ENCODE peak calls at places on chromosomes 3 and 15, in eight cellular contexts. X, D, H, C, N, A, U and P are unnamed samples.

GRCh38 chr3:18295171-18295920 is 129.8 kb downstream of the SATB1 start:
- DNase-seq in X (peak; percentile 19), D (no peak), H (no peak), C (peak; percentile 55), N (peak; percentile 57), A (no peak), U (peak; percentile 65), P (no peak)

GRCh38 chr3:126749547-126749875 is 45.5 kb downstream of the CHCHD6 start:
- DNase-seq in X (no peak), D (no peak), H (no peak), C (no peak), N (no peak), A (no peak), U (no peak), P (no peak)

GRCh38 chr3:97232635-97233034 is 418.2 kb downstream of the EPHA6 start:
- DNase-seq in X (peak; percentile 18), D (no peak), H (peak; percentile 74), C (no peak), N (no peak), A (no peak), U (no peak), P (no peak)

GRCh38 chr3:122356402-122356801 is 26.6 kb downstream of the MIX23 start:
- DNase-seq in X (no peak), D (no peak), H (peak; percentile 27), C (peak; percentile 21), N (no peak), A (no peak), U (peak; percentile 70), P (no peak)

GRCh38 chr15:29045717-29046116 is 159.9 kb downstream of the APBA2 start:
- DNase-seq in X (no peak), D (no peak), H (no peak), C (no peak), N (no peak), A (peak; percentile 11), U (no peak), P (no peak)

GRCh38 chr3:105976211-105976610 is 107.4 kb upstream of the CBLB start:
- DNase-seq in X (no peak), D (no peak), H (no peak), C (no peak), N (no peak), A (no peak), U (no peak), P (no peak)

GRCh38 chr3:5188419-5189405 is 1.2 kb downstream of the EDEM1 start:
- DNase-seq in X (no peak), D (no peak), H (no peak), C (no peak), N (no peak), A (peak; percentile 81), U (no peak), P (no peak)

GRCh38 chr3:178512627-178513026 is 23.6 kb upstream of the KCNMB2 start:
- DNase-seq in X (no peak), D (no peak), H (no peak), C (no peak), N (no peak), A (no peak), U (no peak), P (no peak)

GRCh38 chr3:121072128-121072527 is 164.1 kb downstream of the STXBP5L start:
- DNase-seq in X (no peak), D (no peak), H (no peak), C (peak; percentile 41), N (no peak), A (no peak), U (no peak), P (no peak)

GRCh38 chr3:153096611-153097200 is 65.3 kb upstream of the RAP2B start:
- DNase-seq in X (no peak), D (no peak), H (no peak), C (no peak), N (no peak), A (no peak), U (no peak), P (no peak)

GRCh38 chr3:78765671-78766485 is 1001.9 kb downstream of the ROBO1 start:
- DNase-seq in X (no peak), D (no peak), H (no peak), C (no peak), N (no peak), A (no peak), U (no peak), P (no peak)

GRCh38 chr3:52268036-52268435 is 10.4 kb downstream of the WDR82 start:
- DNase-seq in X (no peak), D (no peak), H (no peak), C (no peak), N (no peak), A (no peak), U (no peak), P (no peak)

GRCh38 chr15:31200735-31201151 is 99.2 kb upstream of the TRPM1 start:
- DNase-seq in X (peak; percentile 62), D (peak; percentile 57), H (peak; percentile 36), C (no peak), N (peak; percentile 86), A (peak; percentile 83), U (peak; percentile 88), P (no peak)

GRCh38 chr3:9229325-9229724 is 20.1 kb downstream of the SRGAP3 start:
- DNase-seq in X (no peak), D (no peak), H (no peak), C (no peak), N (no peak), A (no peak), U (no peak), P (no peak)

GRCh38 chr3:73255609-73256029 is 194.2 kb downstream of the EBLN2 start:
- DNase-seq in X (no peak), D (no peak), H (no peak), C (peak; percentile 77), N (no peak), A (no peak), U (no peak), P (no peak)

GRCh38 chr15:41169784-41170183 is 53.7 kb upstream of the INO80 start:
- DNase-seq in X (peak; percentile 21), D (no peak), H (no peak), C (no peak), N (no peak), A (no peak), U (no peak), P (no peak)

GRCh38 chr3:50503947-50504346 is 513 bp upstream of the CACNA2D2 start:
- DNase-seq in X (no peak), D (no peak), H (no peak), C (no peak), N (no peak), A (no peak), U (no peak), P (no peak)

GRCh38 chr3:15114466-15115358 is 15.8 kb upstream of the RBSN start:
- DNase-seq in X (no peak), D (no peak), H (no peak), C (no peak), N (no peak), A (no peak), U (peak; percentile 19), P (no peak)

GRCh38 chr3:184448321-184449160 is 68.7 kb downstream of the CHRD start:
- DNase-seq in X (no peak), D (no peak), H (no peak), C (no peak), N (no peak), A (no peak), U (no peak), P (no peak)

GRCh38 chr3:98003306-98003969 is 31.2 kb upstream of the RIOX2 start:
- DNase-seq in X (no peak), D (no peak), H (no peak), C (no peak), N (no peak), A (no peak), U (no peak), P (no peak)

GRCh38 chr15:43872416-43873020 is 45.7 kb downstream of the WDR76 start:
- DNase-seq in X (no peak), D (peak; percentile 58), H (no peak), C (peak; percentile 40), N (no peak), A (no peak), U (peak; percentile 49), P (no peak)

GRCh38 chr3:8667429-8668091 is 23.0 kb upstream of the SSUH2 start:
- DNase-seq in X (no peak), D (no peak), H (no peak), C (no peak), N (no peak), A (no peak), U (no peak), P (no peak)

DNA sequence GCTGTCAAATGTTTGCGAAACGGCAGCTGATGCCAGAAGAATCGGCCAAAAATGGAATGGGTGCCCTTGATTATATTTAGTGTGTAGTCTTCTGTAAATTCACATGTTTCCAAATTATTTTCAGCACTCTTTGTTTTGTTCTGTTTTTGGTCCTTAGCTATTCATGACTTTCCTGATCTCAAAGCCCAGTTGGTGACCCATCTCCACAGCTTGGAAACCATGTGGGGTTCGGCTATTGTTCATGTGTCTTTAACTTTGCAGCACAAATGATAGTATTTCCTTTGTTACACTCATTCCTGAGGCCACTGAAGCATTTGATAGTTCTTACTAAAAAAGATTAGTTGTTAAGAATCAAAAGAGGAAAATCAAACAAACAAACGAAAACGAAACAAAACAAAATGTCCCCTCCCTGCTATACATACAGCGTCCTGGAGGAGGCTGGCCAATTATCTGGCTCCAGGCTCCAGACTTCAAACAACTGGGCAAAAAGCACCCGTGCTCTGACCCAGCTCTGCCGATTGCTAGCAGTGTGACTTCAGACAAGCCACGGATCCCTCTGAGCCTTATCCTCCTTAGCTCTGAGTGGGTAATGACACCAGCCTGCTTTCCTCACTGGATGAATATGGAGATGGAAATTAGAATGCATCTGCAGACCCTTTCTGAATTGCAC is 121.0 kb downstream of the CACNA2D3 start:
- DNase-seq in X (no peak), D (no peak), H (no peak), C (peak; percentile 61), N (no peak), A (no peak), U (no peak), P (no peak)
- H3K4me3 ChIP-seq in X (no peak overlapping the region), D (no peak overlapping the region), H (peak overlapping the region; percentile 18), C (peak overlapping the region; percentile 58), N (no peak overlapping the region), A (no peak overlapping the region), U (no peak overlapping the region), P (peak overlapping the region; percentile 4)

DNA sequence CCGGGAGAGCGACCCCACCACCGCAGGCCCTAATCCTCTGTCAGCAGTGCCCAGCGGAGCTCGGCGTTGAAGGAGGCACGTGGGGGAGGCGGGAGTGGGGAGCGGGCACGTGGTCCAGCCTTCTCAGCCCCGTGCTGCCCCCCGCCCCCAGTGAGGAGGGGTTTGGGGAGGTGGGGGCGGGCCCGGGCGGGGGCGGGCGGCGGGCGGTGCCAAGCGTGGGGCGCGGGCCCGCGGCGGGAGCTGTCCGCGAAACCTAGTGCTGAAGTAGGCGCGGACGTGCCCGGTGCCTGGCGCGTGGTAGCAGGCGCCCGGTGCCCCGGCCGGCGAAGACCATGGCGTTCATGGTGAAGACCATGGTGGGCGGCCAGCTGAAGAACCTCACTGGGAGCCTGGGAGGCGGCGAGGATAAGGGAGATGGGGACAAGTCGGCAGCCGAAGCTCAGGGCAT is at the start of gene CPLX3:
- DNase-seq in X (no peak), D (no peak), H (no peak), C (no peak), N (no peak), A (no peak), U (no peak), P (no peak)
- H3K4me3 ChIP-seq in X (no peak within 1 kb of the TSS), D (no peak within 1 kb of the TSS), H (no peak within 1 kb of the TSS), C (no peak within 1 kb of the TSS), N (no peak within 1 kb of the TSS), A (no peak within 1 kb of the TSS), U (peak within 1 kb of the TSS; percentile 30), P (no peak within 1 kb of the TSS)

GRCh38 chr3:16896820-16897219 is 12.1 kb downstream of the PLCL2 start:
- DNase-seq in X (no peak), D (no peak), H (no peak), C (no peak), N (no peak), A (no peak), U (no peak), P (no peak)
- H3K4me3 ChIP-seq in X (no peak overlapping the region), D (no peak overlapping the region), H (no peak overlapping the region), C (no peak overlapping the region), N (no peak overlapping the region), A (no peak overlapping the region), U (no peak overlapping the region), P (no peak overlapping the region)

GRCh38 chr3:172753125-172753524 is 2.6 kb downstream of the ECT2 start:
- DNase-seq in X (no peak), D (no peak), H (no peak), C (no peak), N (no peak), A (no peak), U (no peak), P (no peak)
- H3K4me3 ChIP-seq in X (no peak overlapping the region), D (no peak overlapping the region), H (no peak overlapping the region), C (no peak overlapping the region), N (no peak overlapping the region), A (no peak overlapping the region), U (no peak overlapping the region), P (no peak overlapping the region)